ENCODE peak calls at places on chromosomes 7 and 10, in five cellular contexts. X, I, H, L and M are unnamed samples.

GRCh38 chr10:92763634-92764155 is 73.9 kb downstream of the HHEX start:
- DNase-seq in X (no peak), I (no peak), H (no peak), L (no peak), M (no peak)

GRCh38 chr10:119498889-119499864 is 43.3 kb downstream of the RGS10 start:
- DNase-seq in X (no peak), I (no peak), H (no peak), L (peak; percentile 41), M (no peak)

GRCh38 chr10:105729428-105729827 is 1088.3 kb downstream of the SORCS3 start:
- DNase-seq in X (no peak), I (no peak), H (no peak), L (no peak), M (no peak)

GRCh38 chr7:776381-776780 is 49.3 kb upstream of the PRKAR1B start:
- DNase-seq in X (no peak), I (no peak), H (no peak), L (no peak), M (no peak)

GRCh38 chr10:62647375-62648092 is 157.0 kb upstream of the ADO start:
- DNase-seq in X (no peak), I (no peak), H (no peak), L (no peak), M (no peak)

GRCh38 chr10:69506834-69507643 is 55.8 kb downstream of the TSPAN15 start:
- DNase-seq in X (no peak), I (peak; percentile 12), H (no peak), L (no peak), M (peak; percentile 83)

GRCh38 chr10:30701471-30702173 is 72.1 kb upstream of the LYZL2 start:
- DNase-seq in X (no peak), I (peak; percentile 18), H (no peak), L (peak; percentile 31), M (peak; percentile 76)

GRCh38 chr7:40673285-40673684 is 538.5 kb downstream of the SUGCT start:
- DNase-seq in X (no peak), I (no peak), H (no peak), L (no peak), M (no peak)

GRCh38 chr7:118214051-118214832 is 10.3 kb upstream of the ANKRD7 start:
- DNase-seq in X (peak; percentile 65), I (peak; percentile 64), H (peak; percentile 70), L (peak; percentile 58), M (peak; percentile 37)
- TF ChIP-seq POLR2A in X (peak; percentile 45), I (no peak), H (peak; percentile 36), L (no peak), M (no peak)

GRCh38 chr7:158830211-158830723 is 958 bp upstream of the ESYT2 start:
- DNase-seq in X (no peak), I (no peak), H (no peak), L (no peak), M (no peak)

GRCh38 chr7:158828343-158829020 is 827 bp downstream of the ESYT2 start:
- DNase-seq in X (peak; percentile 27), I (no peak), H (peak; percentile 71), L (peak; percentile 56), M (peak; percentile 93)

GRCh38 chr7:158829342-158830210 is at the start of gene ESYT2:
- DNase-seq in X (peak; percentile 98), I (peak; percentile 97), H (peak; percentile 100), L (peak; percentile 98), M (peak; percentile 100)

GRCh38 chr7:158827411-158828342 is 1.6 kb downstream of the ESYT2 start:
- DNase-seq in X (no peak), I (no peak), H (no peak), L (no peak), M (no peak)

GRCh38 chr7:158829021-158829341 is 328 bp downstream of the ESYT2 start:
- DNase-seq in X (peak; percentile 30), I (peak; percentile 60), H (peak; percentile 71), L (peak; percentile 65), M (no peak)
- TF ChIP-seq CTCF in X (no peak), I (no peak), H (no peak), L (no peak), M (no peak)

GRCh38 chr10:58335306-58336005 is 650 bp downstream of the UBE2D1 start:
- DNase-seq in X (peak; percentile 5), I (peak; percentile 90), H (peak; percentile 42), L (peak; percentile 26), M (no peak)

GRCh38 chr10:58336242-58336641 is 1.4 kb downstream of the UBE2D1 start:
- DNase-seq in X (no peak), I (no peak), H (no peak), L (no peak), M (no peak)

GRCh38 chr10:58330397-58330796 is 4.4 kb upstream of the UBE2D1 start:
- DNase-seq in X (no peak), I (no peak), H (no peak), L (no peak), M (no peak)

GRCh38 chr10:58334817-58335305 is at the start of gene UBE2D1:
- DNase-seq in X (peak; percentile 85), I (peak; percentile 90), H (peak; percentile 89), L (peak; percentile 93), M (peak; percentile 78)
- TF ChIP-seq POLR2A in X (peak; percentile 73), I (peak; percentile 98), H (peak; percentile 93), L (peak; percentile 73), M (no peak)

GRCh38 chr7:24829787-24830186 is 72.5 kb upstream of the GSDME start:
- DNase-seq in X (no peak), I (no peak), H (no peak), L (no peak), M (no peak)

GRCh38 chr7:24830440-24831050 is 73.3 kb upstream of the GSDME start:
- DNase-seq in X (no peak), I (no peak), H (no peak), L (no peak), M (peak; percentile 15)

GRCh38 chr7:24828871-24829661 is 71.8 kb upstream of the GSDME start:
- DNase-seq in X (no peak), I (no peak), H (no peak), L (no peak), M (peak; percentile 10)

GRCh38 chr7:24833548-24833947 is 76.3 kb upstream of the GSDME start:
- DNase-seq in X (no peak), I (no peak), H (no peak), L (no peak), M (no peak)

DNA sequence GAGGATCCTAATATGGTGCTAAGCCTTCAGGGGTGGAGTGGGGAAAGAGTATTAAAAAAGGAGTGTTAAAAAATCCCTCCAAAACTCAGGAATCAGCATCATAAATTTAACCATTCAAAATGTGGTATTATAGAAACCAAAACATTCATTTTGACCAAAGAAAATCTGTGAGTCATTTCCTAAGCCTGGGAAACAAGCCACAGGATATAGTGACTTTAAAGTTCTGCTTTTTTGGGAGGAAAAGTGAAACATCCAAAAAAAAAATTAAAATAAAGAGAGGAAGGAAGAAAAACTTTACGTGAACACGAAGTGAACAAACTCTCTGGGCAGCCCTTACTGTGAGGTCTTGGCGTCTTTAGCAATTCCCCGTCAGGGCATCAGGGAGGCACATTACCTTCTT is 74.0 kb upstream of the GSDME start:
- DNase-seq in X (no peak), I (no peak), H (no peak), L (no peak), M (no peak)
- TF ChIP-seq CTCF in X (no peak), I (no peak), H (no peak), L (no peak), M (no peak)

GRCh38 chr10:101224910-101225823 is 4.1 kb downstream of the LBX1 start:
- DNase-seq in X (no peak), I (peak; percentile 34), H (no peak), L (no peak), M (no peak)
- TF ChIP-seq POLR2A in X (no peak), I (no peak), H (no peak), L (no peak), M (no peak)

GRCh38 chr10:80535671-80536360 is 1.9 kb upstream of the SH2D4B start:
- DNase-seq in X (no peak), I (peak; percentile 43), H (peak; percentile 47), L (peak; percentile 70), M (peak; percentile 44)
- TF ChIP-seq CTCF in X (peak; percentile 27), I (peak; percentile 34), H (peak; percentile 52), L (peak; percentile 71), M (no peak)

GRCh38 chr7:37071124-37071523 is 346.8 kb upstream of the AOAH start:
- DNase-seq in X (no peak), I (no peak), H (no peak), L (no peak), M (no peak)
- TF ChIP-seq POLR2A in X (no peak), I (no peak), H (no peak), L (no peak), M (no peak)

GRCh38 chr7:101319401-101319800 is 2.2 kb downstream of the IFT22 start:
- DNase-seq in X (no peak), I (no peak), H (no peak), L (no peak), M (no peak)

DNA sequence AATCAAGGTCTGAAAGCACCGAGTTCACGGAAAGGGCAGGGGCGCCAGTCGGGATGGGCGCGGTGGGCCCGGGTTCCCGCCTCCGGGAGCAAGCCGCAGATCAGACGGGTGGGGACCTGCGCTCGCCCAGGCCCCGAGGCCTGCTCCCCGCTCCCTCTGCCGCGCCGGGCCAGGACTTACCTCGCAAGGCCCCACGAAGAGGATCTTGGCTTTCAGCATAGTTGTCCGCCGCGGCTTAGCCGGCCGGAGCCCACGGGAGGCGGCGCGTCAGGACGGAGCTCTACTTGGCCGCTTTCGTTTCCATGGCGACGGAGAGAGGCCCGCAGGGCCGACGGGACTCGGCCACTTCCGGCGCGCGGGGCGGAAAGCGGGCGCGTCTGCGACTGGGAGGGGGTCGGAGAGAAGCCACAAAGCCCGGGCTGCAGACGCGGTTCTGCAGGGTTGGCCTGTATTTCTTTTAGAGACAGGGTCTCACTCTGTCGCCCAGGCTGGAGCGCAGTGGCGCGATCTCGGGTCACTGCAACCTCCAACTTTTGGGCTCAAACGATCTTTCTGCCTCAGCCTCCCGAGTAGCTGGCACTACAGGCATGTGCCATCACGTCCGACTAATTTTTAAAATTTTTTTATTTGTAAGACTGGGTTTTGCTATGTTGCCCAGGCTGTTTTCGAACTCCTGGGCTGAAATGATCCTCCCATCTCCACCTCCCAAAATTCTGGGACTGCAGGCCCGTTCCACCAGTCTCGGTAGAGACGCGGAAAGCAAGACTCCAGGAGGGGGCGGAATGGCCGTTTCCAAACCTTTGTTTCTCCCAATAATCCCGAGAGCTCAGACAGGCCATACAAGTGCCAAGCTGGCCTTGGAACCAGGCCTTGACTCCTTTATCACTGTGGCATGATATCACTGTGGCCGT is at the start of gene IFT22:
- DNase-seq in X (peak; percentile 92), I (peak; percentile 80), H (peak; percentile 94), L (peak; percentile 92), M (peak; percentile 96)
- TF ChIP-seq CTCF in X (peak; percentile 11), I (no peak), H (no peak), L (no peak), M (no peak)

DNA sequence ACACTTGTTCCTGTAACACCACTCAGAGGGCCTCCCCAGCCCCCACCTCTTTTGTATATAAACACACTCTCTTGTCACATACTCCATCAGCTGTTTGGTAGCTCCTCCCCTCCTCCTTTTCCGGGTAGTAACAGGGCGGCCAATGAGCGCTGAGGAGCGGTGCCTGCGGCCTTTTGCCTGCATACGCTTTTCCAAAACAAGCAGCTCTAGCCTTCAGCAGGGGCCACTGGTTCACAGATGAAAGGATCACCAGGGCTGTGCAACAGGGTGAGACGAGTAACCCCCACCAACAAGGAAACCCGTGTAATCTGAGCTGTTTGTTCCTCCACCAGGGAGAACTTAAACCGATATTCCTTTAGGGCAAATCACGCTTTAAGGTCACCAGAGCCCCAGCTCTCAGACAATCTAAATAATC is 3.9 kb downstream of the UBE2H start:
- DNase-seq in X (peak; percentile 94), I (peak; percentile 88), H (peak; percentile 88), L (peak; percentile 93), M (peak; percentile 97)
- TF ChIP-seq POLR2A in X (peak; percentile 75), I (peak; percentile 78), H (peak; percentile 87), L (no peak), M (no peak)